ENCODE peak calls at places on chromosomes 5 and 9, in ten cellular contexts. H, A, I, K, R, V, J, G, Y and U are unnamed samples.
A peak's percentile ranks its signal among the peaks of the same experiment; 100 is the strongest.

GRCh38 chr5:42015681-42016080 is 90.6 kb downstream of the FBXO4 start:
- DNase-seq in H (no peak), A (no peak), I (no peak), K (no peak), R (no peak), V (no peak), J (peak; percentile 13), G (no peak), Y (no peak), U (no peak)

GRCh38 chr5:80408976-80409926 is 1.4 kb downstream of the ZFYVE16 start:
- DNase-seq in H (no peak), A (no peak), I (no peak), K (no peak), R (no peak), V (no peak), J (peak; percentile 43), G (no peak), Y (no peak), U (no peak)

GRCh38 chr5:59893436-59894227 is at the start of gene PDE4D:
- DNase-seq in H (no peak), A (peak; percentile 93), I (peak; percentile 25), K (peak; percentile 9), R (peak; percentile 71), V (peak; percentile 72), J (peak; percentile 77), G (no peak), Y (no peak), U (peak; percentile 39)

GRCh38 chr5:17828709-17829108 is 194.4 kb downstream of the TAF11L14 start:
- DNase-seq in H (no peak), A (no peak), I (no peak), K (peak; percentile 7), R (no peak), V (no peak), J (no peak), G (no peak), Y (no peak), U (no peak)

GRCh38 chr5:160183075-160183474 is 46.2 kb upstream of the FABP6 start:
- DNase-seq in H (no peak), A (no peak), I (no peak), K (no peak), R (no peak), V (no peak), J (no peak), G (no peak), Y (no peak), U (no peak)

GRCh38 chr9:127976498-127976897 is 4.3 kb downstream of the EEIG1 start:
- DNase-seq in H (no peak), A (no peak), I (peak; percentile 82), K (no peak), R (no peak), V (peak; percentile 85), J (no peak), G (no peak), Y (no peak), U (no peak)

GRCh38 chr5:60299944-60300343 is 400.0 kb downstream of the DEPDC1B start:
- DNase-seq in H (no peak), A (no peak), I (no peak), K (no peak), R (no peak), V (no peak), J (no peak), G (no peak), Y (no peak), U (no peak)

GRCh38 chr5:51382759-51383493 is at the start of gene ISL1:
- DNase-seq in H (no peak), A (no peak), I (peak; percentile 84), K (peak; percentile 20), R (peak; percentile 56), V (peak; percentile 74), J (peak; percentile 96), G (no peak), Y (peak; percentile 57), U (no peak)

GRCh38 chr9:96232539-96233241 is 69.3 kb downstream of the HSD17B3 start:
- DNase-seq in H (peak; percentile 43), A (no peak), I (peak; percentile 43), K (peak; percentile 91), R (peak; percentile 84), V (no peak), J (peak; percentile 55), G (no peak), Y (no peak), U (peak; percentile 67)

GRCh38 chr9:20504930-20505329 is 117.4 kb downstream of the MLLT3 start:
- DNase-seq in H (peak; percentile 52), A (no peak), I (no peak), K (no peak), R (no peak), V (no peak), J (no peak), G (no peak), Y (no peak), U (no peak)

GRCh38 chr5:56159521-56159947 is 73.6 kb downstream of the ANKRD55 start:
- DNase-seq in H (no peak), A (no peak), I (no peak), K (no peak), R (no peak), V (no peak), J (peak; percentile 52), G (no peak), Y (no peak), U (no peak)

GRCh38 chr5:56160723-56161445 is 72.2 kb downstream of the ANKRD55 start:
- DNase-seq in H (no peak), A (no peak), I (no peak), K (no peak), R (no peak), V (no peak), J (no peak), G (no peak), Y (no peak), U (no peak)

GRCh38 chr5:56161446-56161838 is 71.7 kb downstream of the ANKRD55 start:
- DNase-seq in H (no peak), A (no peak), I (no peak), K (no peak), R (no peak), V (no peak), J (no peak), G (no peak), Y (no peak), U (no peak)

GRCh38 chr5:56164371-56164770 is 68.8 kb downstream of the ANKRD55 start:
- DNase-seq in H (no peak), A (no peak), I (no peak), K (peak; percentile 36), R (no peak), V (no peak), J (peak; percentile 53), G (no peak), Y (no peak), U (no peak)

DNA sequence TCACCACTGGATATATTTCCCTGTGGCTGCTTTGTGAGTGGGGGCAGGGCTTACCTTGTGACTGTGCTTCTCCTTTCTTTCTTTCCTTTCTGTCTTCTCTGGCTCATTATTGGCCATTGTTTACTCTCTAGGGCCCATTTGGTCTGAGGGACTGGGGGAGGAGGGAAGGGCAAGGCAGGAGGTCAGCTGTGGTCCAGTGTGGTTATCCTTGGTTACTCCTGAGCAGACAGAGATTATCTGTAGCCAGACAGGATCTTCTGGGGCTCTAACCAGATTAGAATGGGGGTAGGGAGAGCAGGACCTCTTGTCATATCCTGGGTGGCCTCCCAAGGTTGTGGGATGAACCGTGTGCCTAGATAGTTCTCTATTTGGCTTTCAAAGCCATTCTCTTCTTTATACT is 71.2 kb downstream of the ANKRD55 start:
- DNase-seq in H (no peak), A (no peak), I (no peak), K (no peak), R (no peak), V (no peak), J (peak; percentile 45), G (no peak), Y (no peak), U (no peak)
- H3K4me1 ChIP-seq in H (no peaks in the 10 kb centered on the region), A (no peaks in the 10 kb centered on the region), I (no peaks in the 10 kb centered on the region), K (no peaks in the 10 kb centered on the region), R (peaks cover 1% of the 10 kb centered on the region), V (peaks cover 18% of the 10 kb centered on the region), J (peaks cover 1% of the 10 kb centered on the region), G (no peaks in the 10 kb centered on the region), Y (no peaks in the 10 kb centered on the region), U (peaks cover 10% of the 10 kb centered on the region)

GRCh38 chr5:83069406-83069805 is 7.8 kb downstream of the TMEM167A start:
- DNase-seq in H (no peak), A (no peak), I (no peak), K (no peak), R (no peak), V (no peak), J (no peak), G (no peak), Y (no peak), U (no peak)
- H3K4me1 ChIP-seq in H (peaks cover 48% of the 10 kb centered on the region), A (peaks cover 4% of the 10 kb centered on the region), I (no peaks in the 10 kb centered on the region), K (no peaks in the 10 kb centered on the region), R (peaks cover 4% of the 10 kb centered on the region), V (peaks cover 23% of the 10 kb centered on the region), J (peaks cover 2% of the 10 kb centered on the region), G (peaks cover 33% of the 10 kb centered on the region), Y (no peaks in the 10 kb centered on the region), U (peaks cover 50% of the 10 kb centered on the region)

GRCh38 chr5:139523635-139524445 is 37.3 kb upstream of the UBE2D2 start:
- DNase-seq in H (no peak), A (no peak), I (peak; percentile 66), K (no peak), R (no peak), V (no peak), J (no peak), G (no peak), Y (no peak), U (no peak)
- H3K4me1 ChIP-seq in H (no peaks in the 10 kb centered on the region), A (no peaks in the 10 kb centered on the region), I (peaks cover 3% of the 10 kb centered on the region), K (no peaks in the 10 kb centered on the region), R (no peaks in the 10 kb centered on the region), V (no peaks in the 10 kb centered on the region), J (peaks cover 12% of the 10 kb centered on the region), G (peaks cover 31% of the 10 kb centered on the region), Y (no peaks in the 10 kb centered on the region), U (no peaks in the 10 kb centered on the region)

GRCh38 chr5:132668706-132669454 is 4.9 kb upstream of the IL4 start:
- DNase-seq in H (no peak), A (no peak), I (peak; percentile 10), K (no peak), R (no peak), V (no peak), J (no peak), G (no peak), Y (no peak), U (no peak)

GRCh38 chr5:132670218-132670617 is 3.6 kb upstream of the IL4 start:
- DNase-seq in H (no peak), A (no peak), I (no peak), K (no peak), R (no peak), V (no peak), J (no peak), G (no peak), Y (no peak), U (no peak)

GRCh38 chr5:132667761-132668705 is 5.8 kb upstream of the IL4 start:
- DNase-seq in H (no peak), A (no peak), I (peak; percentile 12), K (no peak), R (no peak), V (no peak), J (no peak), G (no peak), Y (no peak), U (no peak)

GRCh38 chr5:132669455-132669820 is 4.4 kb upstream of the IL4 start:
- DNase-seq in H (no peak), A (no peak), I (peak; percentile 5), K (no peak), R (no peak), V (no peak), J (no peak), G (no peak), Y (no peak), U (no peak)

GRCh38 chr5:132671000-132671399 is 2.8 kb upstream of the IL4 start:
- DNase-seq in H (no peak), A (no peak), I (no peak), K (no peak), R (no peak), V (no peak), J (no peak), G (no peak), Y (no peak), U (no peak)
- H3K4me1 ChIP-seq in H (no peaks in the 10 kb centered on the region), A (no peaks in the 10 kb centered on the region), I (no peaks in the 10 kb centered on the region), K (no peaks in the 10 kb centered on the region), R (no peaks in the 10 kb centered on the region), V (peaks cover 10% of the 10 kb centered on the region), J (peaks cover 10% of the 10 kb centered on the region), G (peaks cover 13% of the 10 kb centered on the region), Y (peaks cover 13% of the 10 kb centered on the region), U (no peaks in the 10 kb centered on the region)